ENCODE peak calls at places on chromosomes 5 and 9, in seven cellular contexts. One of them, this sample, is unnamed.

GRCh38 chr5:9977070-9977469 is 272.6 kb downstream of the ATPSCKMT start:
- DNase-seq in GM23248: no peak
- DNase-seq in NCI-H2081: peak
- DNase-seq in myocyte: no peak
- DNase-seq in hippocampal formation: no peak
- DNase-seq in AG08395: no peak
- DNase-seq in GM18507: no peak
- DNase-seq in this sample: no peak

GRCh38 chr9:124394167-124394566 is 21.1 kb downstream of the PSMB7 start:
- DNase-seq in AG08395: no peak
- DNase-seq in GM18507: no peak
- DNase-seq in myocyte: no peak
- DNase-seq in NCI-H2081: no peak
- DNase-seq in GM23248: peak
- DNase-seq in hippocampal formation: no peak
- DNase-seq in this sample: no peak

GRCh38 chr5:164009628-164010027 is 504.2 kb downstream of the MAT2B start:
- DNase-seq in AG08395: no peak
- DNase-seq in hippocampal formation: no peak
- DNase-seq in GM23248: no peak
- DNase-seq in NCI-H2081: no peak
- DNase-seq in myocyte: no peak
- DNase-seq in GM18507: no peak
- DNase-seq in this sample: no peak

GRCh38 chr5:27702339-27702820 is 664.0 kb upstream of the CDH9 start:
- DNase-seq in hippocampal formation: no peak
- DNase-seq in AG08395: no peak
- DNase-seq in myocyte: peak
- DNase-seq in GM23248: no peak
- DNase-seq in NCI-H2081: peak
- DNase-seq in GM18507: no peak
- DNase-seq in this sample: no peak

GRCh38 chr5:109143001-109143400 is 266.8 kb downstream of the PJA2 start:
- DNase-seq in GM23248: peak
- DNase-seq in GM18507: no peak
- DNase-seq in hippocampal formation: no peak
- DNase-seq in NCI-H2081: no peak
- DNase-seq in AG08395: no peak
- DNase-seq in myocyte: no peak
- DNase-seq in this sample: no peak

GRCh38 chr9:35563791-35564197 is 41.3 kb upstream of the TESK1 start:
- DNase-seq in GM23248: no peak
- DNase-seq in myocyte: no peak
- DNase-seq in AG08395: no peak
- DNase-seq in NCI-H2081: no peak
- DNase-seq in hippocampal formation: no peak
- DNase-seq in GM18507: no peak
- DNase-seq in this sample: no peak

GRCh38 chr9:27572566-27572917 is 739 bp downstream of the C9orf72 start:
- DNase-seq in AG08395: peak
- DNase-seq in GM23248: peak
- DNase-seq in hippocampal formation: peak
- DNase-seq in NCI-H2081: peak
- DNase-seq in GM18507: peak
- DNase-seq in myocyte: peak
- DNase-seq in this sample: peak

GRCh38 chr9:25177858-25178257 is 500.4 kb downstream of the TUSC1 start:
- DNase-seq in AG08395: no peak
- DNase-seq in myocyte: no peak
- DNase-seq in hippocampal formation: no peak
- DNase-seq in GM23248: no peak
- DNase-seq in NCI-H2081: no peak
- DNase-seq in GM18507: no peak
- DNase-seq in this sample: no peak

GRCh38 chr5:56003179-56003578 is 8.4 kb upstream of the IL6ST start:
- DNase-seq in hippocampal formation: no peak
- DNase-seq in myocyte: no peak
- DNase-seq in NCI-H2081: no peak
- DNase-seq in AG08395: peak
- DNase-seq in GM23248: peak
- DNase-seq in GM18507: no peak
- DNase-seq in this sample: peak

GRCh38 chr9:76873056-76873792 is 32.7 kb downstream of the PRUNE2 start:
- DNase-seq in NCI-H2081: no peak
- DNase-seq in hippocampal formation: peak
- DNase-seq in GM23248: peak
- DNase-seq in myocyte: peak
- DNase-seq in GM18507: no peak
- DNase-seq in AG08395: no peak
- DNase-seq in this sample: peak

GRCh38 chr5:164555809-164556208 is 1050.4 kb downstream of the MAT2B start:
- DNase-seq in GM18507: no peak
- DNase-seq in myocyte: no peak
- DNase-seq in hippocampal formation: no peak
- DNase-seq in AG08395: no peak
- DNase-seq in GM23248: no peak
- DNase-seq in NCI-H2081: no peak
- DNase-seq in this sample: no peak

GRCh38 chr9:36597412-36598178 is 24.9 kb downstream of the MELK start:
- DNase-seq in GM23248: peak
- DNase-seq in hippocampal formation: peak
- DNase-seq in myocyte: peak
- DNase-seq in AG08395: peak
- DNase-seq in NCI-H2081: no peak
- DNase-seq in GM18507: no peak
- DNase-seq in this sample: peak

GRCh38 chr5:91848453-91848852 is 465.3 kb upstream of the ARRDC3 start:
- DNase-seq in GM23248: peak
- DNase-seq in myocyte: peak
- DNase-seq in GM18507: no peak
- DNase-seq in AG08395: no peak
- DNase-seq in NCI-H2081: no peak
- DNase-seq in hippocampal formation: no peak
- DNase-seq in this sample: peak

GRCh38 chr5:132050136-132050535 is 10.3 kb upstream of the IL3 start:
- DNase-seq in myocyte: no peak
- DNase-seq in GM18507: no peak
- DNase-seq in AG08395: no peak
- DNase-seq in GM23248: no peak
- DNase-seq in NCI-H2081: no peak
- DNase-seq in hippocampal formation: peak
- DNase-seq in this sample: no peak

GRCh38 chr5:57887851-57888621 is 405.4 kb upstream of the ACTBL2 start:
- DNase-seq in hippocampal formation: peak
- DNase-seq in GM23248: peak
- DNase-seq in AG08395: peak
- DNase-seq in GM18507: no peak
- DNase-seq in NCI-H2081: peak
- DNase-seq in myocyte: peak
- DNase-seq in this sample: peak

GRCh38 chr5:113266913-113267227 is 167.9 kb downstream of the TSSK1B start:
- DNase-seq in GM18507: no peak
- DNase-seq in myocyte: no peak
- DNase-seq in GM23248: no peak
- DNase-seq in NCI-H2081: no peak
- DNase-seq in AG08395: no peak
- DNase-seq in hippocampal formation: no peak
- DNase-seq in this sample: no peak

GRCh38 chr9:124769451-124770358 is 1.4 kb downstream of the NR6A1 start:
- DNase-seq in GM23248: no peak
- DNase-seq in myocyte: no peak
- DNase-seq in hippocampal formation: no peak
- DNase-seq in AG08395: no peak
- DNase-seq in GM18507: no peak
- DNase-seq in NCI-H2081: peak
- DNase-seq in this sample: no peak

GRCh38 chr5:607541-608285 is 4.4 kb upstream of the CEP72 start:
- DNase-seq in NCI-H2081: no peak
- DNase-seq in myocyte: no peak
- DNase-seq in hippocampal formation: no peak
- DNase-seq in GM23248: no peak
- DNase-seq in GM18507: no peak
- DNase-seq in AG08395: no peak
- DNase-seq in this sample: no peak

GRCh38 chr9:2709645-2710101 is 7.6 kb upstream of the KCNV2 start:
- DNase-seq in GM18507: no peak
- DNase-seq in NCI-H2081: no peak
- DNase-seq in AG08395: no peak
- DNase-seq in myocyte: no peak
- DNase-seq in hippocampal formation: no peak
- DNase-seq in GM23248: peak
- DNase-seq in this sample: no peak

GRCh38 chr5:34905564-34905963 is 9.7 kb downstream of the RAD1 start:
- DNase-seq in AG08395: peak
- DNase-seq in NCI-H2081: no peak
- DNase-seq in hippocampal formation: peak
- DNase-seq in myocyte: no peak
- DNase-seq in GM23248: peak
- DNase-seq in GM18507: no peak
- DNase-seq in this sample: peak

GRCh38 chr5:38554860-38555259 is 1.6 kb downstream of the LIFR start:
- DNase-seq in GM18507: no peak
- DNase-seq in AG08395: no peak
- DNase-seq in NCI-H2081: no peak
- DNase-seq in myocyte: no peak
- DNase-seq in hippocampal formation: no peak
- DNase-seq in GM23248: no peak
- DNase-seq in this sample: no peak

GRCh38 chr9:95901506-95901905 is 26.0 kb downstream of the ERCC6L2 start:
- DNase-seq in NCI-H2081: peak
- DNase-seq in myocyte: no peak
- DNase-seq in hippocampal formation: no peak
- DNase-seq in GM18507: no peak
- DNase-seq in GM23248: no peak
- DNase-seq in AG08395: no peak
- DNase-seq in this sample: no peak

GRCh38 chr9:91908746-91909145 is 41.3 kb downstream of the ROR2 start:
- DNase-seq in myocyte: no peak
- DNase-seq in AG08395: no peak
- DNase-seq in hippocampal formation: no peak
- DNase-seq in GM18507: no peak
- DNase-seq in NCI-H2081: no peak
- DNase-seq in GM23248: no peak
- DNase-seq in this sample: peak

GRCh38 chr9:86614871-86615849 is 260.9 kb upstream of the TUT7 start:
- DNase-seq in hippocampal formation: no peak
- DNase-seq in GM23248: peak
- DNase-seq in NCI-H2081: no peak
- DNase-seq in myocyte: peak
- DNase-seq in AG08395: peak
- DNase-seq in GM18507: no peak
- DNase-seq in this sample: peak

GRCh38 chr5:17260549-17260948 is 43.1 kb downstream of the BASP1 start:
- DNase-seq in hippocampal formation: no peak
- DNase-seq in GM18507: no peak
- DNase-seq in NCI-H2081: peak
- DNase-seq in GM23248: no peak
- DNase-seq in AG08395: no peak
- DNase-seq in myocyte: no peak
- DNase-seq in this sample: no peak

GRCh38 chr9:133826289-133827085 is 88.3 kb upstream of the SARDH start:
- DNase-seq in GM23248: no peak
- DNase-seq in hippocampal formation: no peak
- DNase-seq in myocyte: no peak
- DNase-seq in AG08395: no peak
- DNase-seq in NCI-H2081: no peak
- DNase-seq in GM18507: no peak
- DNase-seq in this sample: no peak

GRCh38 chr9:36163049-36163839 is 5.9 kb upstream of the CCIN start:
- DNase-seq in GM18507: no peak
- DNase-seq in hippocampal formation: no peak
- DNase-seq in GM23248: peak
- DNase-seq in NCI-H2081: no peak
- DNase-seq in myocyte: peak
- DNase-seq in AG08395: peak
- DNase-seq in this sample: peak

GRCh38 chr5:149227168-149227826 is 44.4 kb upstream of the AFAP1L1 start:
- DNase-seq in NCI-H2081: no peak
- DNase-seq in GM23248: peak
- DNase-seq in GM18507: no peak
- DNase-seq in hippocampal formation: no peak
- DNase-seq in myocyte: peak
- DNase-seq in AG08395: peak
- DNase-seq in this sample: peak

GRCh38 chr5:154385236-154385512 is 60.6 kb upstream of the SAP30L start:
- DNase-seq in GM18507: no peak
- DNase-seq in AG08395: no peak
- DNase-seq in hippocampal formation: no peak
- DNase-seq in NCI-H2081: peak
- DNase-seq in GM23248: no peak
- DNase-seq in myocyte: no peak
- DNase-seq in this sample: no peak

GRCh38 chr5:113296681-113297080 is 138.1 kb downstream of the TSSK1B start:
- DNase-seq in AG08395: no peak
- DNase-seq in myocyte: no peak
- DNase-seq in GM23248: peak
- DNase-seq in GM18507: no peak
- DNase-seq in NCI-H2081: no peak
- DNase-seq in hippocampal formation: no peak
- DNase-seq in this sample: no peak

GRCh38 chr5:179472641-179473040 is 77.7 kb upstream of the RUFY1 start:
- DNase-seq in GM23248: no peak
- DNase-seq in hippocampal formation: no peak
- DNase-seq in NCI-H2081: no peak
- DNase-seq in AG08395: no peak
- DNase-seq in GM18507: no peak
- DNase-seq in myocyte: no peak
- DNase-seq in this sample: no peak